ENCODE peak calls at places on chromosomes 6 and 20, in ten cellular contexts. A, N, D, E, K, V, Q, F, H and Y are unnamed samples.

GRCh38 chr6:17871169-17871479 is 116.3 kb downstream of the KIF13A start:
- DNase-seq in N (no peak), A (no peak), Q (no peak), F (no peak), K (no peak), D (no peak), H (no peak), V (no peak), E (no peak), Y (no peak)

GRCh38 chr6:35084511-35085203 is 56.5 kb downstream of the TCP11 start:
- DNase-seq in Q (peak; percentile 13), F (no peak), E (no peak), A (no peak), K (no peak), H (no peak), V (no peak), N (no peak), D (no peak), Y (no peak)

GRCh38 chr6:44653761-44654218 is 266.3 kb downstream of the CDC5L start:
- DNase-seq in V (no peak), H (no peak), K (no peak), F (peak; percentile 38), Q (no peak), D (no peak), A (no peak), N (no peak), E (no peak), Y (peak; percentile 56)

GRCh38 chr20:57080796-57081195 is 185.6 kb downstream of the BMP7 start:
- DNase-seq in E (no peak), V (no peak), A (no peak), F (peak; percentile 74), K (no peak), D (peak; percentile 55), H (no peak), N (no peak), Q (peak; percentile 26), Y (no peak)

GRCh38 chr6:154478021-154478651 is 32.3 kb downstream of the CNKSR3 start:
- DNase-seq in H (no peak), E (no peak), V (no peak), F (no peak), N (peak; percentile 63), Q (peak; percentile 45), K (no peak), D (peak; percentile 45), A (no peak), Y (no peak)

GRCh38 chr6:132084811-132085509 is 133.8 kb upstream of the CCN2 start:
- DNase-seq in H (no peak), V (no peak), D (peak; percentile 88), N (no peak), Q (no peak), A (no peak), K (no peak), E (no peak), F (peak; percentile 97), Y (peak; percentile 77)

GRCh38 chr20:25632940-25633790 is 9.4 kb upstream of the NANP start:
- DNase-seq in E (no peak), N (no peak), Q (no peak), A (no peak), V (no peak), D (no peak), F (no peak), H (no peak), K (no peak), Y (no peak)

GRCh38 chr20:45138451-45139300 is 14.4 kb upstream of the WFDC12 start:
- DNase-seq in N (peak; percentile 84), K (peak; percentile 2), E (peak; percentile 35), D (peak; percentile 1), F (peak; percentile 16), V (no peak), Q (peak; percentile 83), A (peak; percentile 44), H (no peak), Y (peak; percentile 30)